ENCODE peak calls at places on chromosomes 4 and X, in seven cellular contexts. P is adipocyte; A is nucleus accumbens; E is endodermal cell; R is NCI-H2081; Z is stimulated activated CD4-positive, alpha-beta T cell treated with anti-CD3 and anti-CD28 coated beads, Interleukin-1b, Interleukin-23, amount 100 ng/mL, for 4 hours; D is GM04504. X is an unnamed sample.

GRCh38 chr4:54819044-54819443 is 161.3 kb downstream of the KIT start:
- DNase-seq in P (no peak), D (no peak), R (no peak), E (no peak), A (no peak), Z (no peak), X (no peak)

GRCh38 chrX:86137071-86137470 is 11.2 kb upstream of the DACH2 start:
- DNase-seq in A (no peak), E (no peak), P (no peak), Z (no peak), D (no peak), R (no peak), X (no peak)

GRCh38 chr4:109411964-109412363 is 21.7 kb upstream of the SEC24B start:
- DNase-seq in D (no peak), E (no peak), A (peak), R (no peak), Z (no peak), P (no peak), X (no peak)

GRCh38 chr4:81436928-81437327 is 34.8 kb downstream of the RASGEF1B start:
- DNase-seq in P (no peak), E (no peak), A (no peak), R (no peak), Z (no peak), D (no peak), X (no peak)

GRCh38 chrX:18582910-18583493 is 88.9 kb downstream of the RS1 start:
- DNase-seq in P (peak), R (no peak), A (no peak), Z (no peak), E (no peak), D (no peak), X (peak)

GRCh38 chrX:132612990-132613564 is 124.2 kb upstream of the MBNL3 start:
- DNase-seq in E (peak), D (no peak), A (no peak), P (peak), Z (peak), R (peak), X (no peak)

GRCh38 chrX:9657590-9658256 is 107.9 kb downstream of the GPR143 start:
- DNase-seq in R (no peak), D (no peak), Z (no peak), P (no peak), A (no peak), E (no peak), X (no peak)

GRCh38 chr4:118869808-118870342 is 18.8 kb upstream of the SYNPO2 start:
- DNase-seq in Z (no peak), D (no peak), E (no peak), P (peak), R (no peak), A (no peak), X (no peak)

GRCh38 chr4:125319311-125319710 is 4.6 kb downstream of the FAT4 start:
- DNase-seq in E (no peak), D (no peak), A (no peak), P (peak), R (no peak), Z (no peak), X (no peak)

GRCh38 chr4:172692701-172693100 is 475.9 kb upstream of the GALNT7 start:
- DNase-seq in Z (no peak), R (no peak), D (no peak), E (no peak), A (no peak), P (no peak), X (no peak)

GRCh38 chr4:834368-835147 is 8.6 kb upstream of the CPLX1 start:
- DNase-seq in D (no peak), P (no peak), A (no peak), R (no peak), E (no peak), Z (no peak), X (no peak)

GRCh38 chr4:120049732-120050494 is 16.7 kb downstream of the MAD2L1 start:
- DNase-seq in E (peak), P (peak), R (peak), A (peak), Z (peak), D (peak), X (peak)

GRCh38 chr4:76950052-76950845 is 697 bp downstream of the SEPTIN11 start:
- DNase-seq in E (peak), R (peak), A (peak), D (no peak), Z (peak), P (peak), X (no peak)

GRCh38 chrX:129665916-129666644 is 11.3 kb upstream of the APLN start:
- DNase-seq in Z (no peak), A (no peak), D (peak), E (peak), R (no peak), P (peak), X (peak)

GRCh38 chrX:15158350-15158735 is 111.5 kb downstream of the ASB9 start:
- DNase-seq in R (no peak), P (no peak), Z (no peak), E (no peak), A (no peak), D (no peak), X (no peak)

GRCh38 chr4:185820119-185821028 is 8.4 kb upstream of the SORBS2 start:
- DNase-seq in A (no peak), R (peak), Z (no peak), D (no peak), P (no peak), E (peak), X (no peak)

GRCh38 chr4:153573881-153574807 is 108.0 kb downstream of the TMEM131L start:
- DNase-seq in R (peak), D (peak), Z (peak), P (peak), E (no peak), A (peak), X (peak)

GRCh38 chrX:45803383-45803921 is 602.8 kb upstream of the DIPK2B start:
- DNase-seq in R (no peak), A (no peak), Z (no peak), P (peak), E (no peak), D (peak), X (peak)

GRCh38 chr4:156476359-156476758 is 495.2 kb downstream of the PDGFC start:
- DNase-seq in R (no peak), D (peak), E (no peak), A (no peak), Z (no peak), P (peak), X (peak)

GRCh38 chr4:79651516-79651915 is 243.5 kb upstream of the GK2 start:
- DNase-seq in E (peak), A (no peak), D (no peak), P (peak), R (no peak), Z (no peak), X (no peak)

GRCh38 chrX:110852180-110852579 is 56.6 kb upstream of the CHRDL1 start:
- DNase-seq in P (peak), Z (no peak), E (peak), A (no peak), D (no peak), R (peak), X (no peak)

GRCh38 chr4:48454591-48454990 is 28.6 kb upstream of the SLC10A4 start:
- DNase-seq in E (no peak), Z (no peak), R (no peak), P (no peak), D (no peak), A (no peak), X (no peak)

GRCh38 chrX:38142598-38142997 is 78.1 kb downstream of the SRPX start:
- DNase-seq in E (no peak), Z (no peak), R (no peak), D (no peak), P (peak), A (no peak), X (no peak)

X was measured in HFF-Myc.